ENCODE peak calls at places on chromosomes 12 and 14, in five cellular contexts. S, H, F, D and G are unnamed samples.

GRCh38 chr12:46442723-46443122 is 70.2 kb upstream of the SLC38A2 start:
- DNase-seq in S (no peak), H (peak; percentile 77), F (no peak), D (no peak), G (no peak)

GRCh38 chr14:39229222-39229543 is 4.5 kb upstream of the MIA2 start:
- DNase-seq in S (no peak), H (no peak), F (no peak), D (no peak), G (no peak)

GRCh38 chr12:96872946-96873345 is 34.1 kb upstream of the NEDD1 start:
- DNase-seq in S (no peak), H (no peak), F (no peak), D (no peak), G (no peak)

GRCh38 chr12:9940370-9940769 is 8.2 kb upstream of the CLEC2A start:
- DNase-seq in S (no peak), H (no peak), F (no peak), D (no peak), G (no peak)

GRCh38 chr12:93318720-93319522 is 58.8 kb upstream of the NUDT4 start:
- DNase-seq in S (no peak), H (no peak), F (no peak), D (no peak), G (no peak)

GRCh38 chr14:101315802-101316296 is 245.4 kb upstream of the DIO3 start:
- DNase-seq in S (no peak), H (peak; percentile 44), F (no peak), D (no peak), G (no peak)

GRCh38 chr12:130117256-130117655 is 45.0 kb upstream of the FZD10 start:
- DNase-seq in S (no peak), H (no peak), F (no peak), D (no peak), G (no peak)

GRCh38 chr12:79517363-79517762 is 173.4 kb downstream of the PAWR start:
- DNase-seq in S (no peak), H (no peak), F (no peak), D (no peak), G (no peak)

GRCh38 chr14:76938092-76938500 is 90.4 kb downstream of the IRF2BPL start:
- DNase-seq in S (no peak), H (no peak), F (no peak), D (no peak), G (no peak)

GRCh38 chr14:103103461-103104388 is 9.2 kb downstream of the EXOC3L4 start:
- DNase-seq in S (no peak), H (no peak), F (peak; percentile 77), D (peak; percentile 91), G (peak; percentile 75)

GRCh38 chr12:132689227-132689626 is 1.8 kb downstream of the PXMP2 start:
- DNase-seq in S (no peak), H (no peak), F (no peak), D (no peak), G (no peak)

GRCh38 chr12:30792085-30792484 is 37.3 kb upstream of the CAPRIN2 start:
- DNase-seq in S (no peak), H (no peak), F (no peak), D (no peak), G (no peak)

GRCh38 chr14:68967459-68967940 is 11.6 kb downstream of the ACTN1 start:
- DNase-seq in S (no peak), H (no peak), F (no peak), D (no peak), G (peak; percentile 34)

GRCh38 chr12:70732287-70732686 is 95.1 kb upstream of the PTPRB start:
- DNase-seq in S (no peak), H (no peak), F (no peak), D (no peak), G (no peak)

GRCh38 chr12:47088021-47088944 is 8.5 kb upstream of the AMIGO2 start:
- DNase-seq in S (no peak), H (no peak), F (no peak), D (no peak), G (no peak)

GRCh38 chr12:88298761-88299242 is 156.7 kb downstream of the TMTC3 start:
- DNase-seq in S (no peak), H (peak; percentile 70), F (no peak), D (no peak), G (no peak)

GRCh38 chr12:49028666-49029275 is 10.2 kb upstream of the PRKAG1 start:
- DNase-seq in S (peak; percentile 39), H (no peak), F (no peak), D (peak; percentile 54), G (peak; percentile 31)

GRCh38 chr12:124496584-124496983 is 70.8 kb downstream of the NCOR2 start:
- DNase-seq in S (no peak), H (no peak), F (no peak), D (no peak), G (no peak)

GRCh38 chr12:50647479-50647878 is 116.4 kb upstream of the ATF1 start:
- DNase-seq in S (no peak), H (peak; percentile 72), F (no peak), D (no peak), G (no peak)

GRCh38 chr14:64768401-64769095 is 64.3 kb downstream of the PLEKHG3 start:
- DNase-seq in S (no peak), H (no peak), F (no peak), D (no peak), G (no peak)

GRCh38 chr14:102900631-102901571 is 21.6 kb upstream of the AMN start:
- DNase-seq in S (peak; percentile 62), H (no peak), F (peak; percentile 51), D (no peak), G (peak; percentile 59)

GRCh38 chr12:31849090-31849687 is 110.0 kb upstream of the RESF1 start:
- DNase-seq in S (no peak), H (peak; percentile 54), F (no peak), D (no peak), G (no peak)
- H3K4me3 ChIP-seq in S (no peak overlapping the region), H (no peak overlapping the region), F (no peak overlapping the region), D (no peak overlapping the region), G (no peak overlapping the region)

DNA sequence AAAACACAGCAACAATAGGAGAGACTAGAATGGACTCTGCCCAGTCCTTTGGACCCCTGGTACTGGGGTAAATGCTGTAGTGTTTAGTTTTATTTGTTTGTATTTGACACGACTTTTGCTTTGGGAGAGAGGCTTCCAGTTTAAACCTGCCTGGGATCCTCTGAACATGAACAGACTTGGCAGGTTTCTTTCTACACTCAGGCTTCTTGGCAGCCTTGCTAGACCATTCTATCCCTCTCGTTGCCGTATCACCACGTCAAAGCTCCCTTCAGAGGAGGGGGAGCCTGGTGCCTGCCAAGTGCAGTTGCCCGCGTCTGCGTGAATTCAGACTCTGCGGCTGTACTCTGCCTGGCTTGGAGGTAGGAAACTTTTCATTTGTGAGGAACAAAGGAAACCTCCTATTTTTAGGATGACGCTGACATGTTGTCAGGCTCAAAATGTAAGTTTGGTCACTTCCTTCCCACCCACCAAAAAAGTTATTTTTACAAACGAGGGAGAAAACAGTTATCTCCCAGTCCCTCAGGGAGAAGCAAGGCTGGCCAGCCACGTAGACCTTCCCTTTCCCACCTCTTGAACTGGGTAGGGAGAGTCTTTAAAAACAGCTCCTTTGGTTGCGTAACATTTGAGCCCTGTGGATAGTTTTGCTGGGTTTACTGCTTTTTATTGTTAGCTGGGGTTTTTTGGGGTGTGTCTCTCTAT is 26.0 kb downstream of the CD9 start:
- DNase-seq in S (peak; percentile 95), H (no peak), F (no peak), D (no peak), G (peak; percentile 92)
- H3K4me1 ChIP-seq in S (peaks cover 98% of the 10 kb centered on the region), H (peaks cover 61% of the 10 kb centered on the region), F (peaks cover 100% of the 10 kb centered on the region), D (peaks cover 58% of the 10 kb centered on the region), G (peaks cover 6% of the 10 kb centered on the region)

GRCh38 chr12:64797156-64797555 is 27.3 kb upstream of the TBC1D30 start:
- DNase-seq in S (no peak), H (no peak), F (no peak), D (no peak), G (no peak)
- H3K27ac ChIP-seq in S (no peak overlapping the region), H (no peak overlapping the region), F (no peak overlapping the region), D (no peak overlapping the region), G (no peak overlapping the region)

GRCh38 chr12:53005986-53006809 is at the start of gene EIF4B:
- DNase-seq in S (peak; percentile 100), H (peak; percentile 99), F (peak; percentile 100), D (peak; percentile 100), G (peak; percentile 100)

GRCh38 chr12:53005215-53005985 is 856 bp upstream of the EIF4B start:
- DNase-seq in S (peak; percentile 14), H (no peak), F (peak; percentile 51), D (peak; percentile 69), G (no peak)

GRCh38 chr12:53004582-53004981 is 1.7 kb upstream of the EIF4B start:
- DNase-seq in S (no peak), H (no peak), F (no peak), D (no peak), G (no peak)

GRCh38 chr12:53006810-53007742 is 820 bp downstream of the EIF4B start:
- DNase-seq in S (peak; percentile 72), H (peak; percentile 34), F (peak; percentile 83), D (peak; percentile 92), G (peak; percentile 81)

GRCh38 chr12:53004178-53004577 is 2.1 kb upstream of the EIF4B start:
- DNase-seq in S (no peak), H (no peak), F (no peak), D (no peak), G (no peak)
- H3K4me3 ChIP-seq in S (no peak overlapping the region), H (no peak overlapping the region), F (no peak overlapping the region), D (no peak overlapping the region), G (no peak overlapping the region)